ENCODE peak calls at places on chromosomes 11 and 22, in ten cellular contexts. One of them, this sample, is unnamed.

GRCh38 chr11:67468056-67468455 is 995 bp downstream of the TMEM134 start:
- DNase-seq in keratinocyte: no peak
- DNase-seq in AG10803: peak; percentile 3
- DNase-seq in suprapubic skin: peak; percentile 90
- DNase-seq in CD4-positive, alpha-beta T cell: no peak
- DNase-seq in endothelial cell of umbilical vein: no peak
- DNase-seq in mammary epithelial cell: peak; percentile 92
- DNase-seq in B cell: no peak
- DNase-seq in hypothalamus: peak; percentile 6
- DNase-seq in NCI-H1436: no peak
- DNase-seq in this sample: peak; percentile 89

GRCh38 chr22:25062378-25063095 is 110.0 kb downstream of the KIAA1671 start:
- DNase-seq in keratinocyte: no peak
- DNase-seq in AG10803: no peak
- DNase-seq in suprapubic skin: no peak
- DNase-seq in CD4-positive, alpha-beta T cell: peak; percentile 92
- DNase-seq in endothelial cell of umbilical vein: peak; percentile 49
- DNase-seq in mammary epithelial cell: no peak
- DNase-seq in B cell: no peak
- DNase-seq in hypothalamus: no peak
- DNase-seq in NCI-H1436: no peak
- DNase-seq in this sample: no peak

GRCh38 chr11:65110354-65110861 is 1.3 kb upstream of the TM7SF2 start:
- DNase-seq in keratinocyte: no peak
- DNase-seq in AG10803: peak; percentile 73
- DNase-seq in suprapubic skin: peak; percentile 94
- DNase-seq in CD4-positive, alpha-beta T cell: peak; percentile 90
- DNase-seq in endothelial cell of umbilical vein: peak; percentile 87
- DNase-seq in mammary epithelial cell: peak; percentile 76
- DNase-seq in B cell: peak; percentile 93
- DNase-seq in hypothalamus: peak; percentile 57
- DNase-seq in NCI-H1436: peak; percentile 79
- DNase-seq in this sample: peak; percentile 74

GRCh38 chr11:41245184-41245583 is 214.3 kb downstream of the LRRC4C start:
- DNase-seq in keratinocyte: no peak
- DNase-seq in AG10803: no peak
- DNase-seq in suprapubic skin: peak; percentile 43
- DNase-seq in CD4-positive, alpha-beta T cell: no peak
- DNase-seq in endothelial cell of umbilical vein: no peak
- DNase-seq in mammary epithelial cell: no peak
- DNase-seq in B cell: no peak
- DNase-seq in hypothalamus: no peak
- DNase-seq in NCI-H1436: no peak
- DNase-seq in this sample: no peak

GRCh38 chr11:113014731-113015455 is 53.7 kb downstream of the NCAM1 start:
- DNase-seq in keratinocyte: no peak
- DNase-seq in AG10803: peak; percentile 29
- DNase-seq in suprapubic skin: no peak
- DNase-seq in CD4-positive, alpha-beta T cell: no peak
- DNase-seq in endothelial cell of umbilical vein: no peak
- DNase-seq in mammary epithelial cell: no peak
- DNase-seq in B cell: no peak
- DNase-seq in hypothalamus: no peak
- DNase-seq in NCI-H1436: peak; percentile 67
- DNase-seq in this sample: no peak

GRCh38 chr11:119306373-119306890 is 10.5 kb downstream of the MCAM start:
- DNase-seq in keratinocyte: no peak
- DNase-seq in AG10803: peak; percentile 76
- DNase-seq in suprapubic skin: no peak
- DNase-seq in CD4-positive, alpha-beta T cell: peak; percentile 64
- DNase-seq in endothelial cell of umbilical vein: peak; percentile 39
- DNase-seq in mammary epithelial cell: no peak
- DNase-seq in B cell: no peak
- DNase-seq in hypothalamus: no peak
- DNase-seq in NCI-H1436: no peak
- DNase-seq in this sample: no peak

GRCh38 chr22:44088976-44089570 is 65.0 kb downstream of the PARVB start:
- DNase-seq in keratinocyte: peak; percentile 40
- DNase-seq in AG10803: peak; percentile 82
- DNase-seq in suprapubic skin: no peak
- DNase-seq in CD4-positive, alpha-beta T cell: no peak
- DNase-seq in endothelial cell of umbilical vein: no peak
- DNase-seq in mammary epithelial cell: peak; percentile 78
- DNase-seq in B cell: no peak
- DNase-seq in hypothalamus: no peak
- DNase-seq in NCI-H1436: no peak
- DNase-seq in this sample: peak; percentile 58

GRCh38 chr22:22009661-22010060 is 27.1 kb upstream of the TOP3B start:
- DNase-seq in keratinocyte: no peak
- DNase-seq in AG10803: no peak
- DNase-seq in suprapubic skin: no peak
- DNase-seq in CD4-positive, alpha-beta T cell: no peak
- DNase-seq in endothelial cell of umbilical vein: no peak
- DNase-seq in mammary epithelial cell: peak; percentile 79
- DNase-seq in B cell: no peak
- DNase-seq in hypothalamus: no peak
- DNase-seq in NCI-H1436: no peak
- DNase-seq in this sample: peak; percentile 5

GRCh38 chr11:126884192-126884973 is 116.2 kb downstream of the KIRREL3 start:
- DNase-seq in keratinocyte: no peak
- DNase-seq in AG10803: no peak
- DNase-seq in suprapubic skin: no peak
- DNase-seq in CD4-positive, alpha-beta T cell: no peak
- DNase-seq in endothelial cell of umbilical vein: no peak
- DNase-seq in mammary epithelial cell: no peak
- DNase-seq in B cell: no peak
- DNase-seq in hypothalamus: no peak
- DNase-seq in NCI-H1436: no peak
- DNase-seq in this sample: no peak

GRCh38 chr11:20668844-20669832 is at the start of gene NELL1:
- DNase-seq in keratinocyte: no peak
- DNase-seq in AG10803: no peak
- DNase-seq in suprapubic skin: no peak
- DNase-seq in CD4-positive, alpha-beta T cell: no peak
- DNase-seq in endothelial cell of umbilical vein: no peak
- DNase-seq in mammary epithelial cell: peak; percentile 5
- DNase-seq in B cell: no peak
- DNase-seq in hypothalamus: no peak
- DNase-seq in NCI-H1436: no peak
- DNase-seq in this sample: no peak

GRCh38 chr11:112525270-112525669 is 264.6 kb upstream of the PLET1 start:
- DNase-seq in keratinocyte: no peak
- DNase-seq in AG10803: peak; percentile 91
- DNase-seq in suprapubic skin: peak; percentile 73
- DNase-seq in CD4-positive, alpha-beta T cell: no peak
- DNase-seq in endothelial cell of umbilical vein: no peak
- DNase-seq in mammary epithelial cell: peak; percentile 35
- DNase-seq in B cell: no peak
- DNase-seq in hypothalamus: no peak
- DNase-seq in NCI-H1436: no peak
- DNase-seq in this sample: no peak

GRCh38 chr11:100681064-100681502 is 6.0 kb upstream of the ARHGAP42 start:
- DNase-seq in keratinocyte: no peak
- DNase-seq in AG10803: peak; percentile 52
- DNase-seq in suprapubic skin: peak; percentile 86
- DNase-seq in CD4-positive, alpha-beta T cell: no peak
- DNase-seq in endothelial cell of umbilical vein: no peak
- DNase-seq in mammary epithelial cell: peak; percentile 73
- DNase-seq in B cell: peak; percentile 83
- DNase-seq in hypothalamus: no peak
- DNase-seq in NCI-H1436: peak; percentile 62
- DNase-seq in this sample: peak; percentile 36

GRCh38 chr11:119896387-119897045 is 167.5 kb upstream of the NECTIN1 start:
- DNase-seq in keratinocyte: no peak
- DNase-seq in AG10803: no peak
- DNase-seq in suprapubic skin: no peak
- DNase-seq in CD4-positive, alpha-beta T cell: no peak
- DNase-seq in endothelial cell of umbilical vein: no peak
- DNase-seq in mammary epithelial cell: no peak
- DNase-seq in B cell: no peak
- DNase-seq in hypothalamus: no peak
- DNase-seq in NCI-H1436: no peak
- DNase-seq in this sample: no peak

GRCh38 chr11:94649254-94649653 is 82.1 kb downstream of the PIWIL4 start:
- DNase-seq in keratinocyte: no peak
- DNase-seq in AG10803: no peak
- DNase-seq in suprapubic skin: no peak
- DNase-seq in CD4-positive, alpha-beta T cell: no peak
- DNase-seq in endothelial cell of umbilical vein: no peak
- DNase-seq in mammary epithelial cell: no peak
- DNase-seq in B cell: no peak
- DNase-seq in hypothalamus: no peak
- DNase-seq in NCI-H1436: no peak
- DNase-seq in this sample: no peak

GRCh38 chr22:44848791-44849410 is 96.5 kb downstream of the ARHGAP8 start:
- DNase-seq in keratinocyte: no peak
- DNase-seq in AG10803: no peak
- DNase-seq in suprapubic skin: no peak
- DNase-seq in CD4-positive, alpha-beta T cell: no peak
- DNase-seq in endothelial cell of umbilical vein: no peak
- DNase-seq in mammary epithelial cell: no peak
- DNase-seq in B cell: no peak
- DNase-seq in hypothalamus: no peak
- DNase-seq in NCI-H1436: no peak
- DNase-seq in this sample: no peak

GRCh38 chr11:69448471-69449284 is 32.8 kb upstream of the LINC01488 start:
- DNase-seq in keratinocyte: no peak
- DNase-seq in AG10803: no peak
- DNase-seq in suprapubic skin: no peak
- DNase-seq in CD4-positive, alpha-beta T cell: no peak
- DNase-seq in endothelial cell of umbilical vein: no peak
- DNase-seq in mammary epithelial cell: no peak
- DNase-seq in B cell: no peak
- DNase-seq in hypothalamus: no peak
- DNase-seq in NCI-H1436: no peak
- DNase-seq in this sample: no peak

GRCh38 chr11:2803186-2804057 is 82.2 kb downstream of the CDKN1C start:
- DNase-seq in keratinocyte: peak; percentile 21
- DNase-seq in AG10803: no peak
- DNase-seq in suprapubic skin: peak; percentile 46
- DNase-seq in CD4-positive, alpha-beta T cell: peak; percentile 3
- DNase-seq in endothelial cell of umbilical vein: no peak
- DNase-seq in mammary epithelial cell: peak; percentile 45
- DNase-seq in B cell: no peak
- DNase-seq in hypothalamus: no peak
- DNase-seq in NCI-H1436: no peak
- DNase-seq in this sample: no peak

GRCh38 chr22:49979587-49980264 is 19.2 kb downstream of the PIM3 start:
- DNase-seq in keratinocyte: no peak
- DNase-seq in AG10803: peak; percentile 19
- DNase-seq in suprapubic skin: no peak
- DNase-seq in CD4-positive, alpha-beta T cell: no peak
- DNase-seq in endothelial cell of umbilical vein: peak; percentile 53
- DNase-seq in mammary epithelial cell: no peak
- DNase-seq in B cell: peak; percentile 51
- DNase-seq in hypothalamus: no peak
- DNase-seq in NCI-H1436: no peak
- DNase-seq in this sample: no peak

GRCh38 chr22:37675930-37676571 is 615 bp downstream of the LGALS1 start:
- DNase-seq in keratinocyte: no peak
- DNase-seq in AG10803: peak; percentile 28
- DNase-seq in suprapubic skin: no peak
- DNase-seq in CD4-positive, alpha-beta T cell: no peak
- DNase-seq in endothelial cell of umbilical vein: peak; percentile 23
- DNase-seq in mammary epithelial cell: no peak
- DNase-seq in B cell: peak; percentile 39
- DNase-seq in hypothalamus: no peak
- DNase-seq in NCI-H1436: no peak
- DNase-seq in this sample: no peak

GRCh38 chr11:1766719-1767398 is 3.1 kb upstream of the CTSD start:
- DNase-seq in keratinocyte: no peak
- DNase-seq in AG10803: no peak
- DNase-seq in suprapubic skin: peak; percentile 57
- DNase-seq in CD4-positive, alpha-beta T cell: peak; percentile 1
- DNase-seq in endothelial cell of umbilical vein: no peak
- DNase-seq in mammary epithelial cell: no peak
- DNase-seq in B cell: no peak
- DNase-seq in hypothalamus: no peak
- DNase-seq in NCI-H1436: no peak
- DNase-seq in this sample: no peak

GRCh38 chr11:1055109-1055703 is 18.7 kb upstream of the MUC6 start:
- DNase-seq in keratinocyte: no peak
- DNase-seq in AG10803: no peak
- DNase-seq in suprapubic skin: no peak
- DNase-seq in CD4-positive, alpha-beta T cell: no peak
- DNase-seq in endothelial cell of umbilical vein: no peak
- DNase-seq in mammary epithelial cell: no peak
- DNase-seq in B cell: no peak
- DNase-seq in hypothalamus: no peak
- DNase-seq in NCI-H1436: no peak
- DNase-seq in this sample: no peak

GRCh38 chr11:12377106-12377823 is at the start of gene PARVA:
- DNase-seq in keratinocyte: no peak
- DNase-seq in AG10803: peak; percentile 91
- DNase-seq in suprapubic skin: peak; percentile 81
- DNase-seq in CD4-positive, alpha-beta T cell: no peak
- DNase-seq in endothelial cell of umbilical vein: peak; percentile 78
- DNase-seq in mammary epithelial cell: peak; percentile 46
- DNase-seq in B cell: no peak
- DNase-seq in hypothalamus: no peak
- DNase-seq in NCI-H1436: no peak
- DNase-seq in this sample: peak; percentile 50

GRCh38 chr11:61960532-61960931 is 6.9 kb downstream of the FTH1 start:
- DNase-seq in keratinocyte: no peak
- DNase-seq in AG10803: no peak
- DNase-seq in suprapubic skin: no peak
- DNase-seq in CD4-positive, alpha-beta T cell: no peak
- DNase-seq in endothelial cell of umbilical vein: no peak
- DNase-seq in mammary epithelial cell: no peak
- DNase-seq in B cell: no peak
- DNase-seq in hypothalamus: no peak
- DNase-seq in NCI-H1436: no peak
- DNase-seq in this sample: no peak

GRCh38 chr22:22944268-22944985 is 56.8 kb downstream of the IGLL5 start:
- DNase-seq in keratinocyte: no peak
- DNase-seq in AG10803: no peak
- DNase-seq in suprapubic skin: peak; percentile 49
- DNase-seq in CD4-positive, alpha-beta T cell: no peak
- DNase-seq in endothelial cell of umbilical vein: no peak
- DNase-seq in mammary epithelial cell: no peak
- DNase-seq in B cell: peak; percentile 8
- DNase-seq in hypothalamus: no peak
- DNase-seq in NCI-H1436: no peak
- DNase-seq in this sample: no peak

GRCh38 chr11:118957968-118958367 is 1.9 kb downstream of the UPK2 start:
- DNase-seq in keratinocyte: no peak
- DNase-seq in AG10803: no peak
- DNase-seq in suprapubic skin: no peak
- DNase-seq in CD4-positive, alpha-beta T cell: no peak
- DNase-seq in endothelial cell of umbilical vein: no peak
- DNase-seq in mammary epithelial cell: no peak
- DNase-seq in B cell: no peak
- DNase-seq in hypothalamus: no peak
- DNase-seq in NCI-H1436: no peak
- DNase-seq in this sample: no peak

GRCh38 chr11:11179239-11179638 is 173.8 kb downstream of the CSNK2A3 start:
- DNase-seq in keratinocyte: peak; percentile 41
- DNase-seq in AG10803: peak; percentile 68
- DNase-seq in suprapubic skin: no peak
- DNase-seq in CD4-positive, alpha-beta T cell: no peak
- DNase-seq in endothelial cell of umbilical vein: no peak
- DNase-seq in mammary epithelial cell: peak; percentile 86
- DNase-seq in B cell: no peak
- DNase-seq in hypothalamus: no peak
- DNase-seq in NCI-H1436: no peak
- DNase-seq in this sample: peak; percentile 78

This sample was measured in RWPE1.